ENCODE peak calls at places on chromosomes 11 and 22, in eight cellular contexts. One of them, this sample, is unnamed.

GRCh38 chr22:48781391-48781790 is 1046.3 kb downstream of the BRD1 start:
- DNase-seq in IMR-90: no peak
- DNase-seq in thoracic aorta: no peak
- DNase-seq in sigmoid colon: peak; percentile 52
- DNase-seq in foreskin keratinocyte: no peak
- DNase-seq in upper lobe of left lung: peak; percentile 8
- DNase-seq in esophagus squamous epithelium: no peak
- DNase-seq in lower leg skin: peak; percentile 40
- DNase-seq in this sample: no peak

GRCh38 chr11:111733009-111733408 is 33.2 kb downstream of the PPP2R1B start:
- DNase-seq in IMR-90: peak; percentile 91
- DNase-seq in thoracic aorta: no peak
- DNase-seq in sigmoid colon: peak; percentile 84
- DNase-seq in foreskin keratinocyte: no peak
- DNase-seq in upper lobe of left lung: peak; percentile 34
- DNase-seq in esophagus squamous epithelium: no peak
- DNase-seq in lower leg skin: peak; percentile 91
- DNase-seq in this sample: no peak

GRCh38 chr11:125093502-125093901 is 17.9 kb downstream of the TMEM218 start:
- DNase-seq in IMR-90: no peak
- DNase-seq in thoracic aorta: no peak
- DNase-seq in sigmoid colon: no peak
- DNase-seq in foreskin keratinocyte: no peak
- DNase-seq in upper lobe of left lung: no peak
- DNase-seq in esophagus squamous epithelium: no peak
- DNase-seq in lower leg skin: no peak
- DNase-seq in this sample: no peak

GRCh38 chr11:58866788-58867187 is 22.3 kb upstream of the GLYATL2 start:
- DNase-seq in IMR-90: peak; percentile 49
- DNase-seq in thoracic aorta: no peak
- DNase-seq in sigmoid colon: no peak
- DNase-seq in foreskin keratinocyte: no peak
- DNase-seq in upper lobe of left lung: no peak
- DNase-seq in esophagus squamous epithelium: no peak
- DNase-seq in lower leg skin: no peak
- DNase-seq in this sample: no peak

GRCh38 chr11:44789466-44789865 is 62.7 kb downstream of the TSPAN18 start:
- DNase-seq in IMR-90: no peak
- DNase-seq in thoracic aorta: no peak
- DNase-seq in sigmoid colon: no peak
- DNase-seq in foreskin keratinocyte: no peak
- DNase-seq in upper lobe of left lung: no peak
- DNase-seq in esophagus squamous epithelium: no peak
- DNase-seq in lower leg skin: no peak
- DNase-seq in this sample: no peak

GRCh38 chr11:124751741-124752470 is at the start of gene VSIG2:
- DNase-seq in IMR-90: no peak
- DNase-seq in thoracic aorta: no peak
- DNase-seq in sigmoid colon: no peak
- DNase-seq in foreskin keratinocyte: no peak
- DNase-seq in upper lobe of left lung: no peak
- DNase-seq in esophagus squamous epithelium: no peak
- DNase-seq in lower leg skin: no peak
- DNase-seq in this sample: no peak

GRCh38 chr22:27507935-27508504 is 293.5 kb downstream of the MN1 start:
- DNase-seq in IMR-90: peak; percentile 66
- DNase-seq in thoracic aorta: no peak
- DNase-seq in sigmoid colon: no peak
- DNase-seq in foreskin keratinocyte: peak; percentile 24
- DNase-seq in upper lobe of left lung: no peak
- DNase-seq in esophagus squamous epithelium: no peak
- DNase-seq in lower leg skin: no peak
- DNase-seq in this sample: no peak

GRCh38 chr11:78151804-78152203 is 12.4 kb upstream of the ALG8 start:
- DNase-seq in IMR-90: no peak
- DNase-seq in thoracic aorta: no peak
- DNase-seq in sigmoid colon: no peak
- DNase-seq in foreskin keratinocyte: no peak
- DNase-seq in upper lobe of left lung: no peak
- DNase-seq in esophagus squamous epithelium: no peak
- DNase-seq in lower leg skin: no peak
- DNase-seq in this sample: no peak

GRCh38 chr11:48001438-48002021 is 21.2 kb downstream of the PTPRJ start:
- DNase-seq in IMR-90: peak; percentile 94
- DNase-seq in thoracic aorta: no peak
- DNase-seq in sigmoid colon: no peak
- DNase-seq in foreskin keratinocyte: no peak
- DNase-seq in upper lobe of left lung: no peak
- DNase-seq in esophagus squamous epithelium: no peak
- DNase-seq in lower leg skin: no peak
- DNase-seq in this sample: peak; percentile 37

GRCh38 chr22:36406721-36407120 is 19.0 kb upstream of the MYH9 start:
- DNase-seq in IMR-90: no peak
- DNase-seq in thoracic aorta: no peak
- DNase-seq in sigmoid colon: no peak
- DNase-seq in foreskin keratinocyte: no peak
- DNase-seq in upper lobe of left lung: no peak
- DNase-seq in esophagus squamous epithelium: no peak
- DNase-seq in lower leg skin: no peak
- DNase-seq in this sample: no peak

GRCh38 chr11:1879941-1880720 is 11.6 kb downstream of the PRR33 start:
- DNase-seq in IMR-90: no peak
- DNase-seq in thoracic aorta: no peak
- DNase-seq in sigmoid colon: peak; percentile 88
- DNase-seq in foreskin keratinocyte: no peak
- DNase-seq in upper lobe of left lung: peak; percentile 25
- DNase-seq in esophagus squamous epithelium: no peak
- DNase-seq in lower leg skin: peak; percentile 94
- DNase-seq in this sample: peak; percentile 89

GRCh38 chr11:27423125-27423524 is 49.5 kb downstream of the LGR4 start:
- DNase-seq in IMR-90: peak; percentile 80
- DNase-seq in thoracic aorta: no peak
- DNase-seq in sigmoid colon: peak; percentile 75
- DNase-seq in foreskin keratinocyte: peak; percentile 61
- DNase-seq in upper lobe of left lung: no peak
- DNase-seq in esophagus squamous epithelium: no peak
- DNase-seq in lower leg skin: peak; percentile 94
- DNase-seq in this sample: no peak

GRCh38 chr22:49997221-49997599 is 15.4 kb downstream of the IL17REL start:
- DNase-seq in IMR-90: no peak
- DNase-seq in thoracic aorta: no peak
- DNase-seq in sigmoid colon: peak; percentile 60
- DNase-seq in foreskin keratinocyte: no peak
- DNase-seq in upper lobe of left lung: peak; percentile 54
- DNase-seq in esophagus squamous epithelium: no peak
- DNase-seq in lower leg skin: peak; percentile 79
- DNase-seq in this sample: peak; percentile 77

GRCh38 chr11:133927690-133928627 is 28.8 kb downstream of the IGSF9B start:
- DNase-seq in IMR-90: peak; percentile 39
- DNase-seq in thoracic aorta: no peak
- DNase-seq in sigmoid colon: peak; percentile 87
- DNase-seq in foreskin keratinocyte: peak; percentile 24
- DNase-seq in upper lobe of left lung: peak; percentile 56
- DNase-seq in esophagus squamous epithelium: no peak
- DNase-seq in lower leg skin: peak; percentile 93
- DNase-seq in this sample: no peak

GRCh38 chr11:14270690-14271542 is 88.1 kb downstream of the RRAS2 start:
- DNase-seq in IMR-90: no peak
- DNase-seq in thoracic aorta: no peak
- DNase-seq in sigmoid colon: no peak
- DNase-seq in foreskin keratinocyte: no peak
- DNase-seq in upper lobe of left lung: no peak
- DNase-seq in esophagus squamous epithelium: no peak
- DNase-seq in lower leg skin: no peak
- DNase-seq in this sample: no peak

GRCh38 chr11:128772814-128773213 is 78.9 kb downstream of the FLI1 start:
- DNase-seq in IMR-90: no peak
- DNase-seq in thoracic aorta: no peak
- DNase-seq in sigmoid colon: no peak
- DNase-seq in foreskin keratinocyte: no peak
- DNase-seq in upper lobe of left lung: peak; percentile 85
- DNase-seq in esophagus squamous epithelium: no peak
- DNase-seq in lower leg skin: peak; percentile 90
- DNase-seq in this sample: no peak

GRCh38 chr11:123518496-123519054 is 88.5 kb downstream of the GRAMD1B start:
- DNase-seq in IMR-90: no peak
- DNase-seq in thoracic aorta: no peak
- DNase-seq in sigmoid colon: no peak
- DNase-seq in foreskin keratinocyte: no peak
- DNase-seq in upper lobe of left lung: no peak
- DNase-seq in esophagus squamous epithelium: no peak
- DNase-seq in lower leg skin: peak; percentile 25
- DNase-seq in this sample: no peak

GRCh38 chr11:2399488-2400068 is 972 bp upstream of the TSSC4 start:
- DNase-seq in IMR-90: no peak
- DNase-seq in thoracic aorta: no peak
- DNase-seq in sigmoid colon: no peak
- DNase-seq in foreskin keratinocyte: no peak
- DNase-seq in upper lobe of left lung: no peak
- DNase-seq in esophagus squamous epithelium: no peak
- DNase-seq in lower leg skin: peak; percentile 94
- DNase-seq in this sample: no peak

GRCh38 chr22:45445031-45445710 is 31.7 kb downstream of the RIBC2 start:
- DNase-seq in IMR-90: no peak
- DNase-seq in thoracic aorta: no peak
- DNase-seq in sigmoid colon: no peak
- DNase-seq in foreskin keratinocyte: no peak
- DNase-seq in upper lobe of left lung: no peak
- DNase-seq in esophagus squamous epithelium: no peak
- DNase-seq in lower leg skin: no peak
- DNase-seq in this sample: no peak

GRCh38 chr11:65381721-65382035 is 768 bp downstream of the SLC25A45 start:
- DNase-seq in IMR-90: no peak
- DNase-seq in thoracic aorta: no peak
- DNase-seq in sigmoid colon: no peak
- DNase-seq in foreskin keratinocyte: no peak
- DNase-seq in upper lobe of left lung: peak; percentile 61
- DNase-seq in esophagus squamous epithelium: no peak
- DNase-seq in lower leg skin: no peak
- DNase-seq in this sample: no peak
- TF ChIP-seq CTCF in IMR-90: no peak
- TF ChIP-seq CTCF in thoracic aorta: no peak
- TF ChIP-seq CTCF in sigmoid colon: no peak
- TF ChIP-seq CTCF in foreskin keratinocyte: no peak
- TF ChIP-seq CTCF in upper lobe of left lung: no peak
- TF ChIP-seq CTCF in esophagus squamous epithelium: no peak
- TF ChIP-seq CTCF in lower leg skin: no peak
- TF ChIP-seq CTCF in this sample: no peak

DNA sequence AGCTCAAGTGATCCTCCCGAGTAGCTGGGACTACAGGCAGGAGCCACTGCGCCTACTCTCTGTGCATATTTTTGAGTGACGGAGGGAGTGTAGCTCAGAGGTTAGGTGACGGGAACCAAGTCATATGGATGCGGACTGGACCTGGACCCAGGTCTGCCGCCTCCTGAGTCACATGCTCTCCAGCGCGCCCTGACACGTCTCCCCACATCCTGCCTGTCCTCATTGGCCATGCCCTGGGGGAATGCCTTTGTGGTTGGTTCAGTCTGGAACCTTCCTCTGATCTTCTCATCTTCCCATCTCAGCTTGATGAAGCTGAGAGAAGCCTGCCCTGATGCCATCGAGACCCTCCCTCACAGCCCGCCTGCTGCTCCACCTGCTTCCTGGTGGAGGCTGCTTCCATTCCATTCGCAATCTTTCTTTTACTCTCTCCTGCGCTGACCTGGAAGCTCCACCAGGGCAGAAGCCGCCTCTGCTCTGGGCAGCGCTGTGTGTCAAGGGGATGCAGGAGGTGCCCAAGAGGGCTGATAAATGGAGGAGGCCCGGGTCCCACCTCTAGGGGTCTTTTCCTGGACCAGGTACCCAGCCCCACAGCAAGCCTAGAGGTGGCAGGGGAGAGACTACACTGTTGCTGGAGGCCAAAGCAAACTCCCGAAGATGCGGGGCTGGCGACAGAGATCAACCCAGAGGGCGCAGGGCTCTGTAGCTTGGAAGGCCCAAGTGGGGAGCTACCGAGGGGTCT is 13.9 kb upstream of the BAIAP2L2 start:
- DNase-seq in IMR-90: no peak
- DNase-seq in thoracic aorta: no peak
- DNase-seq in sigmoid colon: no peak
- DNase-seq in foreskin keratinocyte: peak; percentile 78
- DNase-seq in upper lobe of left lung: no peak
- DNase-seq in esophagus squamous epithelium: no peak
- DNase-seq in lower leg skin: no peak
- DNase-seq in this sample: no peak
- TF ChIP-seq CTCF in IMR-90: no peak
- TF ChIP-seq CTCF in thoracic aorta: no peak
- TF ChIP-seq CTCF in sigmoid colon: no peak
- TF ChIP-seq CTCF in foreskin keratinocyte: no peak
- TF ChIP-seq CTCF in upper lobe of left lung: no peak
- TF ChIP-seq CTCF in esophagus squamous epithelium: no peak
- TF ChIP-seq CTCF in lower leg skin: no peak
- TF ChIP-seq CTCF in this sample: no peak

DNA sequence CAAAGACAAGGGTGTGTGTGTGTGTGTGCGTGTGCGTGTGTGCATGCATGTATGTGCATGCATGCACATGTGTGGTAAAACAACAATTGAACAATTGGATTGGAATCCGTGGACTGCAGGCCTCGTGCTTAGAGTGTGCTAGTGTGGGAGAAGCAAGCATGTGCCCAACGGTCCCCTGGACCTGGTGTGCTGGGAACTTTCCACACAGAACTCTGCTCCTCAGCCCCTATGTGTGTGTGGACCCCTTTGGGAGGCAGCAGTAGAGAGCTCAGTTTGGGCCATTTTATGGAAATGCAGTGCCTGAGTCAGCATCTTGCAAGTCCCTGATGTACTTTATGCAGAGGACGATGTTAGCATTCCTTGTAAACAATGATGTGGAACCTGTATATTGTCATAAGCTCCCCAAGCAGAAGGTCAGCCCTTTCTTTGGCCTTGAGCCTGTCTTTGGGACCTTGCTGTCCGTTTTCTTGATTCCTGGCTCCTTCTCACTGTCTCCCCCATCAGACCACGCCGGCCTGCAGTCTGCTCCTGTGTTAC is 167.3 kb downstream of the TBC1D22A start:
- DNase-seq in IMR-90: no peak
- DNase-seq in thoracic aorta: no peak
- DNase-seq in sigmoid colon: no peak
- DNase-seq in foreskin keratinocyte: no peak
- DNase-seq in upper lobe of left lung: no peak
- DNase-seq in esophagus squamous epithelium: no peak
- DNase-seq in lower leg skin: peak; percentile 58
- DNase-seq in this sample: no peak
- TF ChIP-seq CTCF in IMR-90: no peak
- TF ChIP-seq CTCF in thoracic aorta: no peak
- TF ChIP-seq CTCF in sigmoid colon: no peak
- TF ChIP-seq CTCF in foreskin keratinocyte: no peak
- TF ChIP-seq CTCF in upper lobe of left lung: no peak
- TF ChIP-seq CTCF in esophagus squamous epithelium: no peak
- TF ChIP-seq CTCF in lower leg skin: no peak
- TF ChIP-seq CTCF in this sample: no peak

DNA sequence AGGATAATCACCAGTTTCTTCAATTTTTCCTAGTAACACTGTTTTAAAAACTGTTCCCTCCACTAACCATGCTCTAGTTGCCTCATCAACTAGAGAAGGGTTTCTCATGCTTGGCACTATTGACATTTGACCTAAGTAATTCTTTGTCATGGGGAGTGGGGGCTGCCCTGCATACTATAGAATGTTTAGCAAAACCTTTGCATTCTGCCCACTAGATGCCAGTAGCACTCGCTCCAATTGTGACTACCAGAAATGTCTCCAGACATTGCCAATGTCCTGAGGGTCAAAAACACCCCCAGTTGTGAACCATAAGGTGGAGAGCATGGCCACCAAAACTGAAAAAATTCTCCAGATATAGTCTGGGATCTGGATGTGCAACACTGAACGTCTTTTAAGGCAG is 27.6 kb upstream of the BMAL1 start:
- DNase-seq in IMR-90: no peak
- DNase-seq in thoracic aorta: no peak
- DNase-seq in sigmoid colon: no peak
- DNase-seq in foreskin keratinocyte: no peak
- DNase-seq in upper lobe of left lung: no peak
- DNase-seq in esophagus squamous epithelium: no peak
- DNase-seq in lower leg skin: no peak
- DNase-seq in this sample: no peak
- TF ChIP-seq CTCF in IMR-90: peak; percentile 32
- TF ChIP-seq CTCF in thoracic aorta: no peak
- TF ChIP-seq CTCF in sigmoid colon: no peak
- TF ChIP-seq CTCF in foreskin keratinocyte: peak; percentile 63
- TF ChIP-seq CTCF in upper lobe of left lung: peak; percentile 15
- TF ChIP-seq CTCF in esophagus squamous epithelium: no peak
- TF ChIP-seq CTCF in lower leg skin: no peak
- TF ChIP-seq CTCF in this sample: peak; percentile 79